ENCODE peak calls at places on chromosomes 7 and 10, in five cellular contexts. X is choroid plexus epithelial cell, K is GM12865, G is upper lobe of right lung, A is heart left ventricle. L is an unnamed sample.
A peak's percentile ranks its signal among the peaks of the same experiment; 100 is the strongest.

GRCh38 chr7:39825391-39825790 is 124.7 kb upstream of the CDK13 start:
- DNase-seq in G (no peak), X (no peak), A (no peak), K (no peak), L (no peak)

GRCh38 chr10:78957471-78958039 is 111.2 kb upstream of the ZMIZ1 start:
- DNase-seq in X (peak; percentile 82), G (no peak), K (no peak), A (no peak), L (no peak)

GRCh38 chr10:101263146-101263837 is 34.0 kb upstream of the LBX1 start:
- DNase-seq in A (no peak), G (no peak), X (no peak), K (no peak), L (no peak)

GRCh38 chr7:157508477-157508881 is 171.7 kb downstream of the DNAJB6 start:
- DNase-seq in X (no peak), G (peak; percentile 33), A (no peak), K (no peak), L (no peak)

GRCh38 chr10:95755511-95756004 is 405 bp upstream of the ENTPD1 start:
- DNase-seq in X (peak; percentile 61), A (peak; percentile 53), K (peak; percentile 96), G (no peak), L (no peak)

GRCh38 chr10:113099431-113100298 is 149.6 kb downstream of the TCF7L2 start:
- DNase-seq in G (no peak), A (no peak), X (peak; percentile 62), K (no peak), L (no peak)

GRCh38 chr7:44087914-44088838 is 5.8 kb upstream of the POLM start:
- DNase-seq in A (peak; percentile 51), G (no peak), X (peak; percentile 64), K (no peak), L (no peak)

GRCh38 chr10:96512524-96512991 is 1.2 kb downstream of the TLL2 start:
- DNase-seq in A (peak; percentile 22), K (peak; percentile 40), X (peak; percentile 28), G (no peak), L (peak; percentile 19)

GRCh38 chr7:91465595-91466061 is 201.4 kb downstream of the FZD1 start:
- DNase-seq in K (no peak), G (no peak), A (no peak), X (peak; percentile 73), L (no peak)

GRCh38 chr10:241451-241850 is 106.2 kb downstream of the ZMYND11 start:
- DNase-seq in X (no peak), A (no peak), K (no peak), G (no peak), L (no peak)

GRCh38 chr10:14583967-14584366 is 190.7 kb downstream of the FAM107B start:
- DNase-seq in K (no peak), G (no peak), A (no peak), X (no peak), L (peak; percentile 50)

GRCh38 chr10:100586959-100587358 is 51.2 kb downstream of the HIF1AN start:
- DNase-seq in K (no peak), X (no peak), A (no peak), G (no peak), L (no peak)

GRCh38 chr10:118734477-118734876 is 20.3 kb downstream of the CACUL1 start:
- DNase-seq in G (no peak), A (no peak), K (no peak), X (peak; percentile 45), L (no peak)

GRCh38 chr10:32346551-32347362 is at the start of gene EPC1:
- DNase-seq in K (peak; percentile 96), A (peak; percentile 89), X (peak; percentile 93), G (peak; percentile 95), L (peak; percentile 85)

GRCh38 chr7:16951483-16952080 is 69.8 kb upstream of the AGR3 start:
- DNase-seq in A (no peak), X (no peak), G (no peak), K (no peak), L (no peak)

GRCh38 chr10:69101451-69102095 is 13.7 kb downstream of the SRGN start:
- DNase-seq in X (peak; percentile 75), G (peak; percentile 64), A (no peak), K (no peak), L (peak; percentile 70)

GRCh38 chr10:44859546-44860285 is 51.4 kb upstream of the TMEM72 start:
- DNase-seq in A (no peak), G (no peak), X (no peak), K (no peak), L (no peak)

GRCh38 chr7:117048854-117049321 is 95.6 kb downstream of the ST7 start:
- DNase-seq in X (no peak), A (no peak), K (no peak), G (no peak), L (no peak)

GRCh38 chr7:46178685-46179084 is 257.6 kb upstream of the IGFBP3 start:
- DNase-seq in G (no peak), A (no peak), X (peak; percentile 23), K (no peak), L (no peak)

GRCh38 chr10:16843252-16843870 is 26.1 kb upstream of the RSU1 start:
- DNase-seq in X (peak; percentile 86), A (peak; percentile 19), K (peak; percentile 32), G (no peak), L (no peak)

DNA sequence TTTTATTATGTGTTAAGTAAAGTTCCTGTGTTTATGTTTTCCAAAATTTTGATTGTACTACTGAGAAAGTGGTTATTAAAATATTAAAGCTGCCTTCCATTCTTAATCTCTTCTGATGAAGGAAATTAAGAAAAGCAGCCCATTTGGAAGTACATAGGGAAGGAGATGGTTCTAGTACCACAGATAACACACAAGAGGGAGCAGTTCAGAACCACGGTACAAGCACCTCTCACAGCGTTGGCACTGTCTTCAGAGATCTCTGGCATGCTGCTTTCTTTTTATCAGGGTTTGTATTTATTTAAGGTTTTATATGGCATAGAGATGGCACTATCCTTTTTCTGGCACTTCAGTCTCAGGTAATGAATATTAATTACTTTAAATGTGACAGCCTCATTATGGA is 111.6 kb downstream of the PHTF2 start:
- DNase-seq in A (no peak), G (no peak), X (peak; percentile 19), K (no peak), L (no peak)
- TF ChIP-seq CTCF in A (no peak), G (no peak), X (peak; percentile 31), K (no peak), L (no peak)

DNA sequence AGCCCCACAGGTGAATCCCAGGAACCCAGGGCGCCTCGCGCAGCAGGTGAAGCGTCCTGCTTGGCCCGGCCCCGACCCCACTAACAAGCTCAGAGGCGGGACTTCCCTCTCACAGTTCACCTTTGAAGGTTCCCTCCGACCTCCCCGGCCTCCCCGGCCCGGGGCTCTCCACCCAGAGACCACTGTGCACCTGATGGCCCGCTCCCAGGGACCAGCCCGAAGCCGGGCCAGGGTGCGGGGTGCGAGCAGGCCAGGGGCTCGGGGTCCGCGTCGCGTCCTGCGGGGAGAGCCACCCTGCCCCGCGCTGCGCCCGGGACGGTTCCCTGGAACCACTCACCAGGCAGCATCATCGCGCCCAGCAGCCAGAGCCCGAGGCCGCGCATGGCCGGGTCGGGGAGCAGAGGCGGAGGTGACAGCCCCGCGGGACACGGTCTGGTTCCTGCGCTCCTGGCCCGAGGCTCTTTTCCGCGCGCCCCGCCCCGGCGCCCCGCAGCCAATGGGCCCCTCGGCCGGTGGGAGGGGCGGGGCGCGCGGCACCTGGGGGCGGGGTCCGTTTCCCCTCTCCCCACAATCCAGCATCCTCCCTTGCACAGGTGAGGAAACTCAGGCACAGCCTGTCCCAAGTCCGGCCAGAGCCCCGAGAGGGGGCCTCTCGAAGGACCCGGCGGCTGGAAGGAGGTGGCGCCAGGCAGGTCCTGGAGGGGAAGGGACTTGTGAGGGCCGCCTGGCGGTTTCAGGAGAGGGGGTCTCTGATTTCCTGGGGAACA is at the start of gene ADAM8:
- DNase-seq in A (no peak), G (peak; percentile 78), X (no peak), K (peak; percentile 78), L (peak; percentile 75)
- TF ChIP-seq CTCF in A (no peak), G (no peak), X (no peak), K (no peak), L (no peak)

GRCh38 chr10:92550924-92551323 is 23.0 kb downstream of the IDE start:
- DNase-seq in K (no peak), G (no peak), X (peak; percentile 13), A (no peak), L (no peak)
- TF ChIP-seq CTCF in K (no peak), G (no peak), X (peak; percentile 24), A (no peak), L (no peak)

GRCh38 chr7:92988051-92988450 is 129.7 kb downstream of the SAMD9 start:
- DNase-seq in X (peak; percentile 83), K (peak; percentile 6), A (no peak), G (no peak), L (no peak)
- TF ChIP-seq CTCF in X (peak; percentile 68), K (no peak), A (peak; percentile 26), G (peak; percentile 42), L (no peak)

DNA sequence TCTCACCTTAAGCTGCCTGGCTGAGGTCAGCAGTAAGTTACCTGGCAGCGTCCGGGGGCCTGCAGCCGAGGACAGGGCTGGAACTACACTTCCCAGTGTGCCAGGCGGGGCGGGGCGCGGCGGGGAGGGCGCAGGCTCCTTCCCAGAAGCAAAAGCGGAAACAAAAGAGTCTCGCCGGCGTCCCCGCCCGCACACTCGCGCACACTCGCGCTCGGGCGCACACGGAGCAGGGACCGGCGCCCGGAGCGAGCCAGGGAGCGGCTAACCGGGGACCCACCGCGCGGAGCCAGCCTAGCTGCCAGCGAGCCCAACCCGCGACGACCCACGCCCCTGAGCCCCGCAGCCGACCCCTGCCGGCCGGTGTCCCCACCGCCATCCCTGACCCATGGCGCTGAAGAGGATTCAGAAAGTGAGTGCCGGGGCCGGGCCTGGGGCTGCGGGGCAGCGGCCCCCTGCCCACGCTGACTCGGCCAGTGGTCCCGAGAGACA is at the start of gene UBE2D1:
- DNase-seq in A (peak; percentile 90), X (peak; percentile 72), G (peak; percentile 97), K (peak; percentile 89), L (peak; percentile 90)
- TF ChIP-seq CTCF in A (no peak), X (peak; percentile 8), G (peak; percentile 12), K (no peak), L (no peak)

GRCh38 chr7:7969306-7970112 is 913 bp downstream of the GLCCI1 start:
- DNase-seq in K (peak; percentile 58), A (peak; percentile 26), G (peak; percentile 79), X (peak; percentile 55), L (peak; percentile 61)
- TF ChIP-seq CTCF in K (no peak), A (no peak), G (peak; percentile 15), X (peak; percentile 12), L (no peak)

GRCh38 chr7:151631968-151632749 is 112.5 kb upstream of the RHEB start:
- DNase-seq in A (peak; percentile 89), K (peak; percentile 91), G (peak; percentile 96), X (peak; percentile 85), L (peak; percentile 84)
- TF ChIP-seq CTCF in A (peak; percentile 47), K (peak; percentile 55), G (peak; percentile 18), X (no peak), L (peak; percentile 23)

DNA sequence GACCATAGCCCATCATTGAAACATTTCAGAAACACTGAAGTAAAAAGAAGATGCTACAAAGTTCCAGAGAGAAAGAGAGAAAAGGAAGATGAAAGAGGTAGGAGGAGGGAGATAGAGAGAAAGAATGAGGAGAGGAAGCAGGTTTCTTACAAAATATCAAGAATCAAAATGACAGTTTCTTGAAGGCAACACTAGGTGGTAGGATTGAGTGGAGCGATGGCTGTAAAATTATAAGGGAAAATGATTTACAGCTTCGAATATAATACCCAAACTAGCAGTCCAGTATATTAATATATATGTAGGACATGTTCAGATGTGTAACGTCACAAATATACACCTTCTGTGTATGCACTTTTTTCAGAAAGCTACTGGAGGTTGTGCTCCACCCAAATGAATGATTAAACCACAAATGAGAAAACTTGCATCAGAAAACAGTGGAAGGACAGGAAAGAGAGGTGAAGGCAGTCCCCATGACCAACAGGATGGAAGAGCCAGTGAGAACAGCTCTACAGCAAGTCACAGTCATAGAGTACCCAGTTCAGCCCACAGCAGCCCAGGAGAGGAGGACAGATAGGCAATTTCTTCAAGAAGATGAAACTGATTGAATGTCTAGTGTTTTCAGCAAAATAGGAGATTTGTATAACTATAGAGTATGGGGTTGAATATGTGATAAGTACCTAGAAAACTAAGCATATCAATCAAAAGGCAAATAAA is 151.5 kb upstream of the TARP start:
- DNase-seq in X (peak; percentile 37), K (no peak), A (no peak), G (no peak), L (peak; percentile 20)
- TF ChIP-seq CTCF in X (no peak), K (no peak), A (no peak), G (no peak), L (no peak)

L was measured in activated CD8-positive, alpha-beta T cell treated with anti-CD3 and anti-CD28 coated beads for 36 hours.